ENCODE peak calls at places on chromosomes 2 and 18, in ten cellular contexts. G, Y, D, V, R, B, W, A, U and C are unnamed samples.

GRCh38 chr2:101689120-101689827 is 8.2 kb upstream of the MAP4K4 start:
- DNase-seq in R (no peak), Y (no peak), A (no peak), G (no peak), U (no peak), W (no peak), V (no peak), B (no peak), D (no peak), C (no peak)

GRCh38 chr18:77967791-77968190 is 718.1 kb downstream of the GALR1 start:
- DNase-seq in A (no peak), D (no peak), B (no peak), V (no peak), G (no peak), R (no peak), U (no peak), Y (no peak), W (no peak), C (no peak)

GRCh38 chr2:197675711-197676188 is 363 bp upstream of the RFTN2 start:
- DNase-seq in W (peak; percentile 83), U (peak; percentile 94), A (no peak), B (no peak), D (no peak), R (no peak), G (no peak), Y (no peak), V (peak; percentile 76), C (no peak)

GRCh38 chr2:101803128-101803527 is 105.6 kb downstream of the MAP4K4 start:
- DNase-seq in R (no peak), U (peak; percentile 61), V (peak; percentile 53), D (no peak), W (no peak), Y (no peak), G (no peak), B (no peak), A (no peak), C (no peak)

GRCh38 chr2:230067990-230068657 is 600 bp downstream of the SLC16A14 start:
- DNase-seq in G (no peak), B (peak; percentile 58), U (peak; percentile 23), V (peak; percentile 12), R (peak; percentile 23), D (peak; percentile 36), Y (peak; percentile 68), W (no peak), A (peak; percentile 42), C (no peak)

GRCh38 chr2:138275292-138275690 is 226.3 kb upstream of the SPOPL start:
- DNase-seq in G (no peak), U (no peak), V (no peak), R (no peak), Y (no peak), A (no peak), D (no peak), W (no peak), B (no peak), C (no peak)

GRCh38 chr2:159938375-159938774 is 124.0 kb downstream of the PLA2R1 start:
- DNase-seq in U (no peak), Y (no peak), B (no peak), R (no peak), V (no peak), G (no peak), W (no peak), D (no peak), A (no peak), C (no peak)

GRCh38 chr2:219987830-219988229 is 360.4 kb downstream of the SLC4A3 start:
- DNase-seq in R (no peak), B (no peak), D (no peak), A (no peak), U (peak; percentile 86), G (no peak), W (peak; percentile 50), Y (peak; percentile 68), V (peak; percentile 77), C (no peak)

GRCh38 chr2:231642631-231643493 is 50.2 kb downstream of the TEX44 start:
- DNase-seq in A (peak; percentile 95), V (peak; percentile 98), W (peak; percentile 75), D (peak; percentile 13), B (peak; percentile 41), R (peak; percentile 12), Y (peak; percentile 98), U (peak; percentile 94), G (peak; percentile 49), C (no peak)

GRCh38 chr2:153871231-153872221 is at the start of gene GALNT13:
- DNase-seq in G (no peak), V (peak; percentile 27), R (no peak), Y (no peak), A (peak; percentile 84), W (peak; percentile 1), B (no peak), D (peak; percentile 56), U (peak; percentile 1), C (peak; percentile 66)

GRCh38 chr2:38245114-38245641 is 131.9 kb downstream of the ATL2 start:
- DNase-seq in R (no peak), B (no peak), A (peak; percentile 50), V (no peak), D (peak; percentile 77), Y (no peak), U (no peak), G (no peak), W (no peak), C (no peak)

GRCh38 chr2:240818543-240819403 is 1.2 kb downstream of the KIF1A start:
- DNase-seq in R (no peak), W (no peak), Y (peak; percentile 55), V (no peak), D (peak; percentile 23), U (no peak), B (no peak), A (no peak), G (no peak), C (no peak)

GRCh38 chr18:45627204-45627526 is 11.9 kb downstream of the SLC14A2 start:
- DNase-seq in B (no peak), G (no peak), V (no peak), D (peak; percentile 56), U (no peak), A (no peak), Y (no peak), R (no peak), W (no peak), C (no peak)

GRCh38 chr18:26307161-26307773 is 81.0 kb downstream of the TAF4B start:
- DNase-seq in Y (no peak), W (peak; percentile 70), U (peak; percentile 87), R (no peak), A (peak; percentile 5), G (no peak), D (peak; percentile 15), V (peak; percentile 52), B (no peak), C (peak; percentile 14)

GRCh38 chr2:205770557-205770956 is 88.3 kb downstream of the NRP2 start:
- DNase-seq in R (no peak), D (no peak), A (no peak), B (no peak), G (no peak), W (no peak), V (no peak), Y (no peak), U (no peak), C (no peak)

GRCh38 chr2:182917924-182918323 is 51.5 kb upstream of the FRZB start:
- DNase-seq in U (no peak), B (no peak), A (no peak), R (no peak), V (no peak), D (no peak), W (no peak), Y (no peak), G (no peak), C (no peak)

GRCh38 chr18:30862900-30863299 is 179.6 kb downstream of the DSC3 start:
- DNase-seq in B (no peak), U (no peak), A (no peak), R (no peak), G (no peak), V (no peak), Y (no peak), W (no peak), D (no peak), C (no peak)